ENCODE peak calls at places on chromosome 22, in five cellular contexts. S is tibial nerve, V is suprapubic skin, Q is ovary, E is GM12878. Y is an unnamed sample. For H3K4me1 and H3K27me3, the result is how much of the 10 kb centered on the place peaks cover.

GRCh38 chr22:18985761-18986160 is 49.7 kb upstream of the PRODH start:
- DNase-seq in S (no peak), V (no peak), Q (no peak), E (no peak), Y (no peak)

GRCh38 chr22:19644314-19645223 is 69.7 kb upstream of the SEPTIN5 start:
- DNase-seq in S (no peak), V (peak), Q (peak), E (no peak), Y (no peak)

GRCh38 chr22:37176464-37177061 is 11.5 kb downstream of the C1QTNF6 start:
- DNase-seq in S (peak), V (peak), Q (peak), E (no peak), Y (peak)

GRCh38 chr22:44359496-44360110 is 46.9 kb upstream of the SHISAL1 start:
- DNase-seq in S (no peak), V (peak), Q (peak), E (no peak), Y (no peak)

GRCh38 chr22:19817561-19818263 is 37.0 kb downstream of the GNB1L start:
- DNase-seq in S (no peak), V (peak), Q (no peak), E (no peak), Y (peak)

GRCh38 chr22:30607939-30608338 is 965 bp downstream of the TCN2 start:
- DNase-seq in S (no peak), V (no peak), Q (no peak), E (no peak), Y (no peak)

GRCh38 chr22:44782286-44782830 is 30.0 kb downstream of the ARHGAP8 start:
- DNase-seq in S (no peak), V (no peak), Q (no peak), E (no peak), Y (no peak)

GRCh38 chr22:34297536-34298120 is 377.4 kb upstream of the LARGE1 start:
- DNase-seq in S (no peak), V (no peak), Q (no peak), E (no peak), Y (no peak)

GRCh38 chr22:18971321-18971751 is 35.2 kb upstream of the PRODH start:
- DNase-seq in S (no peak), V (no peak), Q (no peak), E (no peak), Y (no peak)

GRCh38 chr22:21856868-21857267 is 10.6 kb downstream of the MAPK1 start:
- DNase-seq in S (no peak), V (no peak), Q (no peak), E (no peak), Y (no peak)

GRCh38 chr22:21824439-21824912 is 43.0 kb downstream of the MAPK1 start:
- DNase-seq in S (no peak), V (no peak), Q (no peak), E (no peak), Y (no peak)

GRCh38 chr22:48824673-48825651 is 1002.7 kb downstream of the BRD1 start:
- DNase-seq in S (no peak), V (peak), Q (no peak), E (no peak), Y (no peak)

GRCh38 chr22:19086944-19087343 is 35.3 kb downstream of the DGCR2 start:
- DNase-seq in S (no peak), V (no peak), Q (no peak), E (no peak), Y (no peak)

GRCh38 chr22:49535527-49536125 is 292.0 kb downstream of the BRD1 start:
- DNase-seq in S (no peak), V (peak), Q (no peak), E (no peak), Y (no peak)

GRCh38 chr22:24106385-24107381 is 74.6 kb upstream of the SUSD2 start:
- DNase-seq in S (no peak), V (no peak), Q (peak), E (peak), Y (no peak)

DNA sequence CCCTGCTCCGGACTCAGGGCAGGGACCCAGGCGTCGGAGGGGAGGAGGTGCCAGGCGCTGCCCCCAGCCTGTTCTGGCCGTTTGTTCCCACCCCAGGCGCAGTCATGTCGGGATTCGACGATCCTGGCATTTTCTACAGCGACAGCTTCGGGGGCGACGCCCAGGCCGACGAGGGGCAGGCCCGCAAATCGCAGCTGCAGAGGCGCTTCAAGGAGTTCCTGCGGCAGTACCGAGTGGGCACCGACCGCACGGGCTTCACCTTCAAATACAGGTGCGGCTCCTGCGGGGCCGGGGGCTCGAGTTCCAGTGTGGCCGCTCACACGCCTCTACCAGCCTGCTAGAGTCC is 368 bp downstream of the MCM5 start:
- DNase-seq in S (no peak), V (no peak), Q (no peak), E (no peak), Y (no peak)
- TF ChIP-seq EP300 in S (no peak), V (no peak), Q (no peak), E (no peak), Y (no peak)

DNA sequence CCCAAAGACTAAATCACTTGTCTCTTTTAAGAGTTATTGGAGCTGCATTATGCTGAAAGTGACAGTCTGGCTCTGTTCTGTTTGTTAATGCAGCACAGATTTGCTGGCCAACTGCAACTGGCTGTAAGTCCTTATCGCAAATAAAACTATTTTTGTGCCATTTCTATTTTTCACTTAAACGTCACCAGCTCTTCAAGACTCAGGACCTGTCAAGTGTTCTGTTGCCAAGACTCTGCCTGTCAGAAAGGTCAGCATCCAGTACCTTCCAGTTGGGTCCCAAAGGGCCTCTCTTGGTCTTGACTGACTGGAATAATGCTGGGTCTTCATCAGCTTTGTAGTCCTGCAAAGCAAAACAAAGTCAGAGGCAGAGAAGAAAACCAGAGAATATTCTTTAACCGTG is 45.6 kb downstream of the PITPNB start:
- DNase-seq in S (no peak), V (no peak), Q (peak), E (no peak), Y (no peak)
- H3K4me1 ChIP-seq in S (under half), V (under half), Q (under half), E (under half), Y (half or more)

GRCh38 chr22:22887621-22888503 is at the start of gene IGLL5:
- DNase-seq in S (no peak), V (peak), Q (no peak), E (no peak), Y (no peak)

GRCh38 chr22:22883090-22883727 is 4.4 kb upstream of the IGLL5 start:
- DNase-seq in S (no peak), V (no peak), Q (no peak), E (no peak), Y (no peak)

GRCh38 chr22:22884010-22884887 is 3.4 kb upstream of the IGLL5 start:
- DNase-seq in S (peak), V (peak), Q (no peak), E (no peak), Y (peak)

GRCh38 chr22:22886546-22886945 is 1.1 kb upstream of the IGLL5 start:
- DNase-seq in S (no peak), V (peak), Q (no peak), E (no peak), Y (no peak)

GRCh38 chr22:22884888-22885840 is 2.5 kb upstream of the IGLL5 start:
- DNase-seq in S (no peak), V (peak), Q (no peak), E (no peak), Y (no peak)
- H3K27me3 ChIP-seq in S (under half), V (under half), Q (under half), E (under half), Y (under half)

GRCh38 chr22:43343262-43343988 is at the start of gene SCUBE1:
- DNase-seq in S (peak), V (no peak), Q (peak), E (no peak), Y (peak)
- TF ChIP-seq EP300 in S (no peak), V (no peak), Q (no peak), E (no peak), Y (no peak)

GRCh38 chr22:35594686-35595085 is 22.4 kb downstream of the MB start:
- DNase-seq in S (no peak), V (no peak), Q (no peak), E (no peak), Y (no peak)

GRCh38 chr22:35598396-35598710 is 18.8 kb downstream of the MB start:
- DNase-seq in S (no peak), V (no peak), Q (no peak), E (no peak), Y (no peak)

GRCh38 chr22:35597692-35598395 is 19.3 kb downstream of the MB start:
- DNase-seq in S (no peak), V (no peak), Q (no peak), E (no peak), Y (no peak)

GRCh38 chr22:35599364-35599763 is 17.8 kb downstream of the MB start:
- DNase-seq in S (no peak), V (no peak), Q (no peak), E (no peak), Y (no peak)

DNA sequence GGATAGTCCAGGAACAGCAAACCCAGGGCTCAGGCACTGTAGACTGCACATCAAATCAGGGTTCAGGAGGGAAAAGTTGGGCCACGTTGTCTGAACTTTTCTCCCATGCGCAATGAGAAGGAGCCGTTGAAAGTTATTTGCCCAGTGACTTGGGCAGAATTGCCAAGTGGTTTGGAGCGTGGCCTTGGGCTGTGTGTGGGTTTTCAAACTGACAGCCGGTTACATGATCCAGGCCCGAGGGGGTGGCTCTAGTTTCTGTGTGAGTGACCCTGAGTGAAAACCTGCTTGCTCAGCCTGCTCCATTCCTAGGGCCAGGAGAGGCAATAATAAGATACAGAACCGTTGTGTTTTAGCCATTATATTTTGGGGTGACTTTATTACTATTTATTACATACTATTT is 20.3 kb downstream of the MB start:
- DNase-seq in S (no peak), V (no peak), Q (no peak), E (no peak), Y (no peak)
- H3K4me1 ChIP-seq in S (under half), V (under half), Q (under half), E (under half), Y (under half)